ENCODE peak calls at places on chromosomes 13 and 19, in four cellular contexts. C, Q, W and E are unnamed samples.

GRCh38 chr19:42216653-42217521 is 590 bp downstream of the DEDD2 start:
- DNase-seq in Q (no peak), W (peak; percentile 52), C (peak; percentile 49), E (peak; percentile 51)

GRCh38 chr13:99980201-99981114 is 1.1 kb upstream of the ZIC2 start:
- DNase-seq in W (peak; percentile 92), Q (no peak), C (peak; percentile 75), E (peak; percentile 73)

GRCh38 chr19:31268751-31269150 is 80.5 kb downstream of the TSHZ3 start:
- DNase-seq in C (no peak), Q (no peak), W (no peak), E (no peak)

GRCh38 chr13:51970251-51970793 is 40.9 kb downstream of the ATP7B start:
- DNase-seq in Q (no peak), W (no peak), C (no peak), E (no peak)

GRCh38 chr19:48043675-48044258 is at the start of gene CABP5:
- DNase-seq in W (no peak), C (no peak), Q (no peak), E (no peak)

GRCh38 chr19:41936416-41936850 is 8.2 kb upstream of the ERFL start:
- DNase-seq in Q (no peak), W (no peak), C (no peak), E (peak; percentile 59)

GRCh38 chr13:60230593-60230992 is 66.9 kb upstream of the DIAPH3 start:
- DNase-seq in C (no peak), W (peak; percentile 69), Q (no peak), E (no peak)

GRCh38 chr13:24489721-24490120 is 22.9 kb downstream of the PARP4 start:
- DNase-seq in W (no peak), Q (no peak), C (no peak), E (no peak)

GRCh38 chr13:75492389-75492788 is 10.4 kb upstream of the TBC1D4 start:
- DNase-seq in Q (no peak), W (peak; percentile 60), C (no peak), E (no peak)

GRCh38 chr19:16355293-16356043 is 30.8 kb downstream of the KLF2 start:
- DNase-seq in Q (no peak), W (peak; percentile 33), C (no peak), E (no peak)

GRCh38 chr13:77810430-77810829 is 108.2 kb downstream of the EDNRB start:
- DNase-seq in W (peak; percentile 51), Q (no peak), C (no peak), E (no peak)

GRCh38 chr19:47022541-47023447 is 3.2 kb downstream of the NPAS1 start:
- DNase-seq in W (no peak), Q (no peak), C (no peak), E (no peak)

GRCh38 chr13:110506396-110506795 is 55.1 kb downstream of the RAB20 start:
- DNase-seq in W (no peak), C (no peak), Q (no peak), E (no peak)

GRCh38 chr19:41351339-41352245 is 2.1 kb downstream of the TGFB1 start:
- DNase-seq in W (peak; percentile 55), C (peak; percentile 87), Q (no peak), E (peak; percentile 90)

GRCh38 chr13:32639502-32640105 is 53.4 kb downstream of the PDS5B start:
- DNase-seq in Q (no peak), W (peak; percentile 87), C (peak; percentile 21), E (peak; percentile 64)